ENCODE peak calls at places on chromosomes 1 and 21, in ten cellular contexts. One of them, this sample, is unnamed.

GRCh38 chr21:17730782-17731181 is 88.4 kb downstream of the C21orf91 start:
- DNase-seq in NAMALWA: no peak
- DNase-seq in NCI-H524 treated with DMSO at 0.1 percent for 48 hours: no peak
- DNase-seq in CD4-positive, alpha-beta T cell: no peak
- DNase-seq in neural crest cell: no peak
- DNase-seq in H4: peak
- DNase-seq in NCI-H82: no peak
- DNase-seq in hepatic stellate cell: no peak
- DNase-seq in uterus: no peak
- DNase-seq in nephron progenitor cell: no peak
- DNase-seq in this sample: no peak

GRCh38 chr1:171226757-171227370 is 21.4 kb upstream of the FMO1 start:
- DNase-seq in hepatic stellate cell: peak
- DNase-seq in CD4-positive, alpha-beta T cell: no peak
- DNase-seq in NCI-H524 treated with DMSO at 0.1 percent for 48 hours: peak
- DNase-seq in H4: peak
- DNase-seq in NAMALWA: peak
- DNase-seq in NCI-H82: peak
- DNase-seq in nephron progenitor cell: peak
- DNase-seq in uterus: peak
- DNase-seq in neural crest cell: peak
- DNase-seq in this sample: peak

GRCh38 chr21:40054403-40054802 is 187.2 kb downstream of the PCP4 start:
- DNase-seq in CD4-positive, alpha-beta T cell: no peak
- DNase-seq in hepatic stellate cell: no peak
- DNase-seq in neural crest cell: no peak
- DNase-seq in H4: peak
- DNase-seq in uterus: peak
- DNase-seq in nephron progenitor cell: no peak
- DNase-seq in NAMALWA: no peak
- DNase-seq in NCI-H82: peak
- DNase-seq in NCI-H524 treated with DMSO at 0.1 percent for 48 hours: peak
- DNase-seq in this sample: no peak

GRCh38 chr21:37593015-37593414 is 226.4 kb downstream of the DYRK1A start:
- DNase-seq in hepatic stellate cell: no peak
- DNase-seq in H4: no peak
- DNase-seq in CD4-positive, alpha-beta T cell: no peak
- DNase-seq in neural crest cell: no peak
- DNase-seq in NCI-H82: no peak
- DNase-seq in nephron progenitor cell: no peak
- DNase-seq in NAMALWA: no peak
- DNase-seq in NCI-H524 treated with DMSO at 0.1 percent for 48 hours: no peak
- DNase-seq in uterus: no peak
- DNase-seq in this sample: no peak

GRCh38 chr1:109803901-109804331 is 40.2 kb upstream of the EPS8L3 start:
- DNase-seq in uterus: peak
- DNase-seq in NAMALWA: no peak
- DNase-seq in CD4-positive, alpha-beta T cell: no peak
- DNase-seq in neural crest cell: no peak
- DNase-seq in hepatic stellate cell: no peak
- DNase-seq in NCI-H82: no peak
- DNase-seq in nephron progenitor cell: no peak
- DNase-seq in H4: no peak
- DNase-seq in NCI-H524 treated with DMSO at 0.1 percent for 48 hours: no peak
- DNase-seq in this sample: no peak

GRCh38 chr1:196209983-196210382 is 398.3 kb downstream of the KCNT2 start:
- DNase-seq in NCI-H524 treated with DMSO at 0.1 percent for 48 hours: no peak
- DNase-seq in nephron progenitor cell: no peak
- DNase-seq in NAMALWA: no peak
- DNase-seq in NCI-H82: no peak
- DNase-seq in neural crest cell: no peak
- DNase-seq in CD4-positive, alpha-beta T cell: no peak
- DNase-seq in hepatic stellate cell: no peak
- DNase-seq in uterus: no peak
- DNase-seq in H4: no peak
- DNase-seq in this sample: peak

GRCh38 chr1:71093938-71094337 is 13.1 kb upstream of the ZRANB2 start:
- DNase-seq in NAMALWA: peak
- DNase-seq in NCI-H82: peak
- DNase-seq in H4: peak
- DNase-seq in CD4-positive, alpha-beta T cell: no peak
- DNase-seq in neural crest cell: no peak
- DNase-seq in nephron progenitor cell: no peak
- DNase-seq in NCI-H524 treated with DMSO at 0.1 percent for 48 hours: no peak
- DNase-seq in hepatic stellate cell: no peak
- DNase-seq in uterus: no peak
- DNase-seq in this sample: peak

GRCh38 chr1:234743866-234744581 is 134.0 kb upstream of the IRF2BP2 start:
- DNase-seq in H4: no peak
- DNase-seq in uterus: no peak
- DNase-seq in hepatic stellate cell: peak
- DNase-seq in NCI-H524 treated with DMSO at 0.1 percent for 48 hours: peak
- DNase-seq in neural crest cell: no peak
- DNase-seq in NAMALWA: no peak
- DNase-seq in CD4-positive, alpha-beta T cell: no peak
- DNase-seq in NCI-H82: peak
- DNase-seq in nephron progenitor cell: no peak
- DNase-seq in this sample: no peak

GRCh38 chr21:34715518-34715917 is 46.7 kb downstream of the CLIC6 start:
- DNase-seq in NCI-H82: peak
- DNase-seq in uterus: no peak
- DNase-seq in CD4-positive, alpha-beta T cell: no peak
- DNase-seq in neural crest cell: no peak
- DNase-seq in NCI-H524 treated with DMSO at 0.1 percent for 48 hours: peak
- DNase-seq in H4: no peak
- DNase-seq in NAMALWA: no peak
- DNase-seq in hepatic stellate cell: no peak
- DNase-seq in nephron progenitor cell: no peak
- DNase-seq in this sample: no peak

GRCh38 chr1:206041640-206042039 is 11.3 kb upstream of the RHEX start:
- DNase-seq in CD4-positive, alpha-beta T cell: no peak
- DNase-seq in hepatic stellate cell: no peak
- DNase-seq in NCI-H524 treated with DMSO at 0.1 percent for 48 hours: no peak
- DNase-seq in NAMALWA: peak
- DNase-seq in nephron progenitor cell: peak
- DNase-seq in neural crest cell: no peak
- DNase-seq in uterus: no peak
- DNase-seq in NCI-H82: peak
- DNase-seq in H4: no peak
- DNase-seq in this sample: peak

GRCh38 chr1:19444399-19445021 is 40.8 kb downstream of the CAPZB start:
- DNase-seq in uterus: no peak
- DNase-seq in NCI-H524 treated with DMSO at 0.1 percent for 48 hours: no peak
- DNase-seq in NAMALWA: no peak
- DNase-seq in H4: peak
- DNase-seq in CD4-positive, alpha-beta T cell: no peak
- DNase-seq in nephron progenitor cell: no peak
- DNase-seq in NCI-H82: no peak
- DNase-seq in hepatic stellate cell: no peak
- DNase-seq in neural crest cell: no peak
- DNase-seq in this sample: no peak

GRCh38 chr1:85427358-85427757 is 37.6 kb downstream of the DDAH1 start:
- DNase-seq in CD4-positive, alpha-beta T cell: no peak
- DNase-seq in NCI-H524 treated with DMSO at 0.1 percent for 48 hours: no peak
- DNase-seq in nephron progenitor cell: no peak
- DNase-seq in hepatic stellate cell: no peak
- DNase-seq in neural crest cell: no peak
- DNase-seq in uterus: no peak
- DNase-seq in NCI-H82: no peak
- DNase-seq in H4: no peak
- DNase-seq in NAMALWA: no peak
- DNase-seq in this sample: no peak

GRCh38 chr1:40794915-40795715 is 11.5 kb downstream of the KCNQ4 start:
- DNase-seq in NAMALWA: no peak
- DNase-seq in CD4-positive, alpha-beta T cell: no peak
- DNase-seq in nephron progenitor cell: no peak
- DNase-seq in uterus: no peak
- DNase-seq in hepatic stellate cell: no peak
- DNase-seq in NCI-H82: no peak
- DNase-seq in NCI-H524 treated with DMSO at 0.1 percent for 48 hours: no peak
- DNase-seq in neural crest cell: no peak
- DNase-seq in H4: no peak
- DNase-seq in this sample: no peak

GRCh38 chr1:40774266-40774998 is 9.2 kb upstream of the KCNQ4 start:
- DNase-seq in NCI-H524 treated with DMSO at 0.1 percent for 48 hours: no peak
- DNase-seq in neural crest cell: peak
- DNase-seq in CD4-positive, alpha-beta T cell: peak
- DNase-seq in nephron progenitor cell: peak
- DNase-seq in H4: peak
- DNase-seq in NCI-H82: peak
- DNase-seq in hepatic stellate cell: no peak
- DNase-seq in uterus: peak
- DNase-seq in NAMALWA: peak
- DNase-seq in this sample: peak

GRCh38 chr1:242425232-242425631 is 99.3 kb downstream of the PLD5 start:
- DNase-seq in NCI-H82: no peak
- DNase-seq in neural crest cell: no peak
- DNase-seq in H4: peak
- DNase-seq in NCI-H524 treated with DMSO at 0.1 percent for 48 hours: no peak
- DNase-seq in uterus: no peak
- DNase-seq in NAMALWA: peak
- DNase-seq in nephron progenitor cell: no peak
- DNase-seq in CD4-positive, alpha-beta T cell: no peak
- DNase-seq in hepatic stellate cell: no peak
- DNase-seq in this sample: no peak

GRCh38 chr1:212433577-212434462 is 1.1 kb downstream of the NENF start:
- DNase-seq in CD4-positive, alpha-beta T cell: no peak
- DNase-seq in neural crest cell: no peak
- DNase-seq in NCI-H82: peak
- DNase-seq in H4: no peak
- DNase-seq in NAMALWA: no peak
- DNase-seq in nephron progenitor cell: no peak
- DNase-seq in NCI-H524 treated with DMSO at 0.1 percent for 48 hours: no peak
- DNase-seq in hepatic stellate cell: no peak
- DNase-seq in uterus: peak
- DNase-seq in this sample: peak

GRCh38 chr1:192303029-192303428 is 13.8 kb upstream of the RGS21 start:
- DNase-seq in CD4-positive, alpha-beta T cell: no peak
- DNase-seq in nephron progenitor cell: no peak
- DNase-seq in NAMALWA: no peak
- DNase-seq in NCI-H82: no peak
- DNase-seq in neural crest cell: no peak
- DNase-seq in uterus: no peak
- DNase-seq in hepatic stellate cell: no peak
- DNase-seq in H4: no peak
- DNase-seq in NCI-H524 treated with DMSO at 0.1 percent for 48 hours: no peak
- DNase-seq in this sample: no peak

GRCh38 chr1:85320371-85321131 is 44.1 kb upstream of the BCL10 start:
- DNase-seq in neural crest cell: no peak
- DNase-seq in nephron progenitor cell: no peak
- DNase-seq in uterus: no peak
- DNase-seq in NCI-H524 treated with DMSO at 0.1 percent for 48 hours: no peak
- DNase-seq in CD4-positive, alpha-beta T cell: no peak
- DNase-seq in NAMALWA: no peak
- DNase-seq in hepatic stellate cell: peak
- DNase-seq in NCI-H82: no peak
- DNase-seq in H4: no peak
- DNase-seq in this sample: no peak

GRCh38 chr1:61446531-61446991 is 278.4 kb downstream of the TM2D1 start:
- DNase-seq in neural crest cell: no peak
- DNase-seq in uterus: no peak
- DNase-seq in NAMALWA: no peak
- DNase-seq in CD4-positive, alpha-beta T cell: no peak
- DNase-seq in H4: no peak
- DNase-seq in hepatic stellate cell: no peak
- DNase-seq in NCI-H524 treated with DMSO at 0.1 percent for 48 hours: no peak
- DNase-seq in nephron progenitor cell: no peak
- DNase-seq in NCI-H82: no peak
- DNase-seq in this sample: no peak

GRCh38 chr1:227174136-227174535 is 144.2 kb downstream of the CDC42BPA start:
- DNase-seq in CD4-positive, alpha-beta T cell: no peak
- DNase-seq in NAMALWA: no peak
- DNase-seq in neural crest cell: no peak
- DNase-seq in uterus: no peak
- DNase-seq in NCI-H524 treated with DMSO at 0.1 percent for 48 hours: no peak
- DNase-seq in hepatic stellate cell: peak
- DNase-seq in NCI-H82: no peak
- DNase-seq in H4: no peak
- DNase-seq in nephron progenitor cell: no peak
- DNase-seq in this sample: no peak

GRCh38 chr21:32281531-32281930 is 2.7 kb upstream of the MIS18A start:
- DNase-seq in neural crest cell: no peak
- DNase-seq in NAMALWA: no peak
- DNase-seq in H4: no peak
- DNase-seq in NCI-H524 treated with DMSO at 0.1 percent for 48 hours: no peak
- DNase-seq in CD4-positive, alpha-beta T cell: no peak
- DNase-seq in uterus: no peak
- DNase-seq in nephron progenitor cell: no peak
- DNase-seq in NCI-H82: no peak
- DNase-seq in hepatic stellate cell: no peak
- DNase-seq in this sample: no peak

GRCh38 chr1:94641990-94642389 is 100.4 kb upstream of the F3 start:
- DNase-seq in NCI-H524 treated with DMSO at 0.1 percent for 48 hours: no peak
- DNase-seq in uterus: no peak
- DNase-seq in hepatic stellate cell: no peak
- DNase-seq in nephron progenitor cell: no peak
- DNase-seq in CD4-positive, alpha-beta T cell: no peak
- DNase-seq in H4: no peak
- DNase-seq in NAMALWA: no peak
- DNase-seq in NCI-H82: no peak
- DNase-seq in neural crest cell: no peak
- DNase-seq in this sample: no peak

GRCh38 chr1:32780628-32781267 is 36.4 kb downstream of the YARS1 start:
- DNase-seq in NCI-H524 treated with DMSO at 0.1 percent for 48 hours: no peak
- DNase-seq in NCI-H82: no peak
- DNase-seq in CD4-positive, alpha-beta T cell: no peak
- DNase-seq in nephron progenitor cell: no peak
- DNase-seq in neural crest cell: no peak
- DNase-seq in NAMALWA: no peak
- DNase-seq in H4: no peak
- DNase-seq in uterus: no peak
- DNase-seq in hepatic stellate cell: no peak
- DNase-seq in this sample: no peak